ENCODE peak calls at places on chromosomes 13 and 19, in six cellular contexts. K, T, Y, I, X and M are unnamed samples.

GRCh38 chr19:6373813-6374108 is 1.2 kb downstream of the ALKBH7 start:
- DNase-seq in K (no peak), X (no peak), Y (no peak), I (no peak), T (no peak), M (no peak)

GRCh38 chr19:41887711-41888382 is 4.9 kb downstream of the ARHGEF1 start:
- DNase-seq in Y (peak; percentile 92), I (peak; percentile 70), T (peak; percentile 90), X (peak; percentile 58), K (no peak), M (no peak)

GRCh38 chr19:31553844-31554215 is 204.6 kb upstream of the TSHZ3 start:
- DNase-seq in T (no peak), K (no peak), X (no peak), I (no peak), Y (no peak), M (no peak)

GRCh38 chr13:35741657-35742056 is 265.2 kb upstream of the MAB21L1 start:
- DNase-seq in Y (no peak), T (no peak), K (no peak), I (no peak), X (no peak), M (no peak)

GRCh38 chr13:61880576-61881283 is 465.1 kb upstream of the PCDH20 start:
- DNase-seq in K (no peak), I (no peak), Y (no peak), X (no peak), T (peak; percentile 3), M (no peak)

GRCh38 chr13:92158335-92158734 is 759.9 kb downstream of the GPC5 start:
- DNase-seq in K (no peak), I (no peak), Y (no peak), T (peak; percentile 74), X (no peak), M (peak; percentile 33)

GRCh38 chr19:14347999-14348889 is 33.0 kb upstream of the ADGRE5 start:
- DNase-seq in T (peak; percentile 25), K (peak; percentile 6), X (peak; percentile 56), Y (peak; percentile 75), I (peak; percentile 73), M (no peak)

GRCh38 chr13:51148223-51148951 is 37.3 kb upstream of the C13orf42 start:
- DNase-seq in T (no peak), Y (no peak), K (peak; percentile 80), I (no peak), X (no peak), M (no peak)

GRCh38 chr13:26653310-26653709 is 95.8 kb downstream of the WASF3 start:
- DNase-seq in X (no peak), T (peak; percentile 9), K (no peak), I (no peak), Y (no peak), M (no peak)

GRCh38 chr19:5434970-5435641 is 20.1 kb upstream of the ZNRF4 start:
- DNase-seq in I (no peak), X (no peak), T (peak; percentile 98), Y (peak; percentile 20), K (no peak), M (no peak)

GRCh38 chr13:74768521-74769090 is 634.4 kb upstream of the KLF12 start:
- DNase-seq in X (no peak), T (no peak), K (no peak), Y (no peak), I (no peak), M (no peak)

GRCh38 chr19:33674575-33675367 is 53.0 kb downstream of the CHST8 start:
- DNase-seq in X (no peak), T (no peak), K (no peak), I (no peak), Y (no peak), M (no peak)

GRCh38 chr13:93248627-93249047 is 22.0 kb downstream of the GPC6 start:
- DNase-seq in K (peak; percentile 94), T (peak; percentile 79), X (no peak), I (no peak), Y (no peak), M (no peak)

GRCh38 chr19:41323430-41324125 is 13.6 kb downstream of the CCDC97 start:
- DNase-seq in Y (no peak), X (no peak), I (peak; percentile 52), T (peak; percentile 98), K (no peak), M (peak; percentile 73)

GRCh38 chr13:40096357-40096911 is 441.0 kb downstream of the COG6 start:
- DNase-seq in X (no peak), Y (peak; percentile 23), I (no peak), T (no peak), K (peak; percentile 48), M (no peak)